ENCODE peak calls at places on chromosomes 6 and 20, in four cellular contexts. Y is right atrium auricular region, G is heart right ventricle, B is HCT116. V is an unnamed sample.
A peak's percentile ranks its signal among the peaks of the same experiment; 100 is the strongest.

GRCh38 chr6:125906158-125906998 is 50.2 kb upstream of the HINT3 start:
- DNase-seq in G (peak; percentile 37), B (peak; percentile 23), Y (no peak), V (no peak)

GRCh38 chr20:48214601-48215000 is 429.3 kb upstream of the SULF2 start:
- DNase-seq in G (no peak), B (no peak), Y (no peak), V (no peak)

GRCh38 chr6:109269057-109269456 is 113.2 kb downstream of the CD164 start:
- DNase-seq in B (no peak), G (no peak), Y (no peak), V (no peak)

GRCh38 chr20:14865169-14865568 is 527.8 kb upstream of the FLRT3 start:
- DNase-seq in G (no peak), Y (no peak), B (no peak), V (no peak)

GRCh38 chr6:49541210-49541724 is 9.2 kb upstream of the C6orf141 start:
- DNase-seq in G (no peak), B (peak; percentile 56), Y (no peak), V (no peak)

GRCh38 chr6:13766201-13766634 is 48.1 kb downstream of the MCUR1 start:
- DNase-seq in B (peak; percentile 29), G (no peak), Y (no peak), V (no peak)

GRCh38 chr6:132511836-132512230 is 1.1 kb downstream of the STX7 start:
- DNase-seq in B (no peak), G (no peak), Y (no peak), V (no peak)

GRCh38 chr6:82951389-82951788 is 114.3 kb downstream of the UBE3D start:
- DNase-seq in Y (no peak), B (no peak), G (no peak), V (no peak)

GRCh38 chr6:11769816-11770545 is 8.6 kb downstream of the ADTRP start:
- DNase-seq in B (no peak), Y (no peak), G (no peak), V (no peak)

GRCh38 chr6:157095569-157095968 is 227.8 kb downstream of the TMEM242 start:
- DNase-seq in G (no peak), Y (no peak), B (no peak), V (no peak)

GRCh38 chr20:2524435-2525272 is 11.7 kb upstream of the TMC2 start:
- DNase-seq in B (peak; percentile 52), Y (peak; percentile 87), G (peak; percentile 88), V (peak; percentile 42)

GRCh38 chr6:12011276-12012112 is 618 bp upstream of the HIVEP1 start:
- DNase-seq in Y (peak; percentile 99), G (peak; percentile 98), B (peak; percentile 91), V (peak; percentile 91)

GRCh38 chr6:34657307-34657978 is 39.1 kb downstream of the ILRUN start:
- DNase-seq in G (peak; percentile 63), B (no peak), Y (peak; percentile 73), V (peak; percentile 69)

GRCh38 chr6:140480852-140481251 is 1106.4 kb upstream of the CITED2 start:
- DNase-seq in G (peak; percentile 19), B (no peak), Y (no peak), V (no peak)

GRCh38 chr20:60222497-60222896 is 264.3 kb downstream of the CDH26 start:
- DNase-seq in B (no peak), Y (peak; percentile 28), G (no peak), V (no peak)

GRCh38 chr6:81751388-81752083 is 945 bp downstream of the TENT5A start:
- DNase-seq in Y (peak; percentile 74), G (peak; percentile 53), B (peak; percentile 13), V (no peak)

GRCh38 chr6:42443312-42444075 is 8.2 kb downstream of the TRERF1 start:
- DNase-seq in G (no peak), Y (no peak), B (no peak), V (no peak)

GRCh38 chr6:28206527-28207243 is 18.4 kb upstream of the ZSCAN9 start:
- DNase-seq in G (no peak), B (no peak), Y (no peak), V (no peak)

GRCh38 chr20:44198872-44199271 is 11.7 kb downstream of the OSER1 start:
- DNase-seq in B (no peak), G (no peak), Y (peak; percentile 36), V (no peak)

GRCh38 chr6:154390034-154390433 is 33.4 kb upstream of the IPCEF1 start:
- DNase-seq in Y (no peak), G (no peak), B (no peak), V (no peak)

GRCh38 chr6:140572129-140572528 is 1197.7 kb upstream of the CITED2 start:
- DNase-seq in G (no peak), Y (no peak), B (no peak), V (no peak)

GRCh38 chr6:157203312-157203744 is 120.0 kb downstream of the TMEM242 start:
- DNase-seq in Y (no peak), G (no peak), B (no peak), V (no peak)

GRCh38 chr6:125792172-125792571 is 1.4 kb downstream of the NCOA7 start:
- DNase-seq in B (no peak), Y (no peak), G (no peak), V (no peak)

GRCh38 chr6:170344631-170345576 is 38.3 kb downstream of the FAM120B start:
- DNase-seq in Y (peak; percentile 73), B (peak; percentile 54), G (peak; percentile 58), V (no peak)

GRCh38 chr20:9261781-9262180 is 192.9 kb downstream of the PLCB4 start:
- DNase-seq in G (no peak), Y (no peak), B (no peak), V (no peak)

GRCh38 chr6:84739866-84740208 is 24.6 kb downstream of the TBX18 start:
- DNase-seq in G (no peak), Y (no peak), B (no peak), V (no peak)

GRCh38 chr6:157459327-157459726 is 78.3 kb downstream of the ZDHHC14 start:
- DNase-seq in Y (no peak), B (no peak), G (no peak), V (no peak)

GRCh38 chr20:52209154-52209571 is 17.6 kb upstream of the ZFP64 start:
- DNase-seq in G (no peak), B (no peak), Y (no peak), V (no peak)

GRCh38 chr6:154951400-154952200 is 43.5 kb upstream of the TIAM2 start:
- DNase-seq in B (no peak), Y (no peak), G (no peak), V (no peak)

GRCh38 chr20:62539646-62540045 is 63.9 kb upstream of the GATA5 start:
- DNase-seq in B (no peak), G (no peak), Y (no peak), V (no peak)

GRCh38 chr20:62542862-62543261 is 67.1 kb upstream of the GATA5 start:
- DNase-seq in G (no peak), Y (no peak), B (no peak), V (no peak)

GRCh38 chr20:62537649-62538292 is 62.0 kb upstream of the GATA5 start:
- DNase-seq in B (no peak), G (no peak), Y (no peak), V (no peak)

GRCh38 chr20:62539208-62539607 is 63.4 kb upstream of the GATA5 start:
- DNase-seq in Y (no peak), B (no peak), G (no peak), V (no peak)

DNA sequence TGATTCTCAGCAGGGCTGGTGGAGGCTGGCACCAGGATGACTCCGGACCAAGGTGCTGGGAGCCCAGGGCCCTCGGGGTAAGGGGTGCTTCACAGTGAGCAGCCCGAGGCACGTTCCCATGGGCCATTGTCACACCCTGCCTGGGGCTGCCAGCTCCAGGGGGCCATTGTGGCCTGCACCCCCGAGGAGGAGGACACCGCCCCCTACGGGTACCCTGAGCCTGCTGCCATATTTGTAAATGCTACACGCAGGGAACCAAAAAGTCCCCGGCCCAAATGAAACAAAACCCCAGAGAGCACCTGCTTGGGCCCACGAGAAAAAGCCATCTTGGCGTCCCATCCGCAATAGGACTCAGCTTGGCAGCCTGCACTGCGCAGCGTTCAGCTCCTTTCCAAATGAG is 64.7 kb upstream of the GATA5 start:
- DNase-seq in G (no peak), Y (no peak), B (no peak), V (no peak)
- TF ChIP-seq CTCF in G (no peak), Y (no peak), B (peak; percentile 34), V (no peak)

DNA sequence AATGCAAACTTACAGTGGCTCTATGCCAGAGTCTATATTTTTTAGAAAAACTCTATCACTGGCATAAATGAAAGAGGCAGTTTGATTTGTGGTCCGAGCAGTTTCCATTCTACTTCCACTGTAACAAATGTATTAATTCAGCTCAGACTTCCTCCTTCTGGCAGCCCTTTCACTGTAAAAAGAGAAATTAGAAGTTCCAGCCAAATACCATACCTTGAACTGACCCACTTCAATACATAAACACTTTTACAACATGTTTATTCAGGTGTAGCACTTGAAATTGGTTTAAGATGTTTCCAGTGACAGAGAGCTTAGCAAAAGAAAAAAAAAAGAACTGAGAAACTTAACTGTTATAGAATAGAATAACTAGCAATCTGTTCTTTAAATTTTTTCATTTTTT is 99.3 kb downstream of the BMP5 start:
- DNase-seq in B (no peak), Y (no peak), G (no peak), V (no peak)
- H3K36me3 ChIP-seq in B (no peaks in the 10 kb centered on the region), Y (no peaks in the 10 kb centered on the region), G (no peaks in the 10 kb centered on the region), V (no peaks in the 10 kb centered on the region)

DNA sequence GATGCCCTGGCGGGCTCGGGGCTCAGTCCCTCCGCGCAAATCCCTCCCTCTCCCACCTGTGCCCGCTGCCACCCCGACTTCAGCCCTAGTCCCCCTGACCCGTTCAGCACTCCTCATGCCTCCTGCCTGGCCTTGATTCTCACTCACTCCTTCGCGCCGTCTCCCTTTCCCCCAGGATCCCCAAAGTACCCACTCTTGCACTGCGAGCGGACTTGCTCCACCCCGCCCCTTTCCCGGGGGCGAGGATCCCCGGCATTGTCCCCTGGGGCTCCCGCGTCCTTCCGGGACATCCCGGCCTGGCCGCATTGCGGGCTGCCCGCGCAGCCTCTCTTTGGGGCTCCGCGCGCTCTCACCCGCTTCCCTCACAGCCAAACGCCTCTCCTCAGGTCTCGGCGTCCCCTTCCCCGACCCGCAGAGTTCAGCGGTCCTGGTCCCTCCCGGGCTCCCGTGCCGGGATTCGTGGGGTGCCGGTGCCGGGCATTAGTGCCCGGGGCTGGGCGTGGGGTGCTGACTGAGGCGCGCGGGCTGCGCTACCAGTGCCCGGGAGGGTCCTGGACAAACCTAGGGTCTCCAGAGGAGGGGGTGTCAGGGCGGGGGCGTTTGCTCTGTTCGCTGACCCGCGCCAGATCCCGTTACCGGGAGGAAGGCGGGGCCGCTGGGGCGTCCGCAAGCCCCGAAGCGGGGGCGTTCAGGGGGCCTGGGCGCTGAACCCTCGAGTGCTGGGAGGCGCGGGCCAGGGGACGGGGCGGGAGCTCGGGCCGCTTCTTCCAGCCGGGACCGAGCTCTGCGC is 45.6 kb upstream of the SUPT3H start:
- DNase-seq in Y (no peak), B (no peak), G (peak; percentile 17), V (no peak)
- H3K27ac ChIP-seq in Y (no peak overlapping the region), B (peak overlapping the region; percentile 33), G (peak overlapping the region; percentile 66), V (peak overlapping the region; percentile 37)

GRCh38 chr6:32558426-32559057 is 28.5 kb upstream of the HLA-DRB5 start:
- DNase-seq in Y (no peak), B (no peak), G (no peak), V (no peak)
- TF ChIP-seq CTCF in Y (no peak), B (no peak), G (no peak), V (no peak)

GRCh38 chr20:46388201-46388836 is 18.1 kb downstream of the ELMO2 start:
- DNase-seq in G (no peak), B (no peak), Y (no peak), V (no peak)
- H3K36me3 ChIP-seq in G (peaks cover 99% of the 10 kb centered on the region), B (peaks cover 4% of the 10 kb centered on the region), Y (peaks cover 87% of the 10 kb centered on the region), V (peaks cover 90% of the 10 kb centered on the region)

GRCh38 chr6:45678063-45678620 is 300.4 kb upstream of the SUPT3H start:
- DNase-seq in B (no peak), Y (no peak), G (no peak), V (no peak)
- H3K27ac ChIP-seq in B (no peak overlapping the region), Y (no peak overlapping the region), G (no peak overlapping the region), V (no peak overlapping the region)

GRCh38 chr20:61874421-61875068 is 191.1 kb downstream of the TAF4 start:
- DNase-seq in Y (no peak), G (no peak), B (peak; percentile 32), V (no peak)
- TF ChIP-seq CTCF in Y (no peak), G (peak; percentile 33), B (peak; percentile 60), V (no peak)

V was measured in ascending aorta.